ENCODE peak calls at places on chromosomes 7 and 10, in six cellular contexts. V is mammary epithelial cell, U is cardiac muscle cell, T is H9, S is prostate gland, K is astrocyte. O is an unnamed sample.
A peak's percentile ranks its signal among the peaks of the same experiment; 100 is the strongest.

GRCh38 chr10:47369251-47369894 is 14.7 kb downstream of the ZNF488 start:
- DNase-seq in T (peak; percentile 10), V (no peak), S (no peak), K (no peak), U (no peak), O (no peak)

GRCh38 chr10:68826764-68827591 is at the start of gene STOX1:
- DNase-seq in U (peak; percentile 74), T (peak; percentile 78), V (peak; percentile 69), K (peak; percentile 46), S (peak; percentile 42), O (peak; percentile 75)

GRCh38 chr7:22853674-22854157 is 31.1 kb upstream of the TOMM7 start:
- DNase-seq in U (peak; percentile 51), V (no peak), S (peak; percentile 12), T (peak; percentile 62), K (no peak), O (no peak)

GRCh38 chr7:2904202-2904601 is 60.1 kb upstream of the GNA12 start:
- DNase-seq in S (no peak), V (no peak), U (no peak), K (no peak), T (no peak), O (no peak)

GRCh38 chr7:90717286-90718060 is 121.4 kb downstream of the CDK14 start:
- DNase-seq in T (no peak), S (peak; percentile 50), K (peak; percentile 60), V (no peak), U (peak; percentile 70), O (no peak)

GRCh38 chr10:85548038-85548437 is 818.6 kb downstream of the GRID1 start:
- DNase-seq in V (peak; percentile 76), U (peak; percentile 4), T (no peak), S (peak; percentile 32), K (peak; percentile 21), O (peak; percentile 84)

GRCh38 chr10:114634607-114634974 is 23.5 kb downstream of the ABLIM1 start:
- DNase-seq in U (peak; percentile 94), T (no peak), V (peak; percentile 78), K (peak; percentile 95), S (peak; percentile 24), O (peak; percentile 90)

GRCh38 chr10:70742537-70743429 is 42.4 kb downstream of the TBATA start:
- DNase-seq in V (no peak), S (no peak), U (peak; percentile 88), K (peak; percentile 83), T (no peak), O (no peak)

GRCh38 chr7:151251328-151251925 is 2.9 kb upstream of the SMARCD3 start:
- DNase-seq in K (peak; percentile 65), U (peak; percentile 80), S (no peak), V (peak; percentile 33), T (no peak), O (peak; percentile 44)

GRCh38 chr7:88147949-88148348 is 71.9 kb downstream of the SRI start:
- DNase-seq in K (no peak), V (no peak), S (no peak), U (no peak), T (no peak), O (no peak)

GRCh38 chr7:15628876-15629275 is 57.6 kb downstream of the MEOX2 start:
- DNase-seq in T (no peak), U (no peak), S (no peak), K (peak; percentile 8), V (no peak), O (no peak)

GRCh38 chr10:122112625-122113160 is 123.7 kb downstream of the TACC2 start:
- DNase-seq in T (peak; percentile 81), S (peak; percentile 87), V (peak; percentile 92), U (peak; percentile 97), K (peak; percentile 92), O (peak; percentile 93)

GRCh38 chr7:87810130-87810529 is 66.0 kb downstream of the SLC25A40 start:
- DNase-seq in T (no peak), K (no peak), V (no peak), U (no peak), S (no peak), O (no peak)

GRCh38 chr10:15879058-15879457 is 18.8 kb upstream of the MINDY3 start:
- DNase-seq in T (no peak), S (no peak), U (peak; percentile 48), K (no peak), V (no peak), O (peak; percentile 48)

GRCh38 chr7:102843850-102844249 is 69.0 kb upstream of the LRRC17 start:
- DNase-seq in T (no peak), U (no peak), V (no peak), K (no peak), S (no peak), O (no peak)

GRCh38 chr7:158028290-158028941 is 559.2 kb downstream of the PTPRN2 start:
- DNase-seq in V (no peak), T (peak; percentile 29), K (no peak), S (peak; percentile 40), U (no peak), O (no peak)

GRCh38 chr7:19106308-19107141 is 10.9 kb downstream of the TWIST1 start:
- DNase-seq in K (no peak), U (peak; percentile 36), V (no peak), T (peak; percentile 64), S (no peak), O (no peak)

GRCh38 chr10:43043773-43044394 is 33.0 kb upstream of the RET start:
- DNase-seq in T (peak; percentile 28), V (no peak), K (no peak), S (no peak), U (no peak), O (no peak)

GRCh38 chr7:6675807-6676405 is 30.8 kb downstream of the ZNF12 start:
- DNase-seq in K (no peak), V (no peak), U (no peak), T (no peak), S (no peak), O (no peak)

GRCh38 chr10:132955479-132955878 is 13.1 kb upstream of the CFAP46 start:
- DNase-seq in V (no peak), U (no peak), K (no peak), T (peak; percentile 10), S (no peak), O (no peak)

GRCh38 chr7:135383525-135383924 is 126.4 kb downstream of the CNOT4 start:
- DNase-seq in V (no peak), U (no peak), T (no peak), S (no peak), K (no peak), O (no peak)

DNA sequence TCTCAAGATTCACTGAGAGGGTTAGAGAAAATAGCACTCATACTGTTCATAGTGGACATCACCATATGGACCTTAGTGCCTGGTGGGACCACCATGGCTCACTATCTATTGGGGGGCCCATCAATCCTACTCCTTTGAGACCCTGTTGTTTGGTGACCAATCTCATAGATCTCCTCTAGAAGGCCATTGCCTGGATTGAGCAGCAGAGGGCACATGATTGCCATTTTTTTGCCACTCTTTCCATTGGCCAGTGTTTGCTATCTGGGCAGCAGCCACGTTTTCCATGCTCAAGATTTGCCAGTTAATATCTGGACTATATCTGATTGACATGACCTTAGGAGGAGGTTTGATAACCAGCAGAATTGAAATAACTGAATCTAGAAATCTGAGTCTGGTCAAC is 244.5 kb downstream of the ITGB1 start:
- DNase-seq in V (no peak), T (no peak), K (no peak), U (no peak), S (no peak), O (no peak)
- TF ChIP-seq CTCF in V (peak; percentile 26), T (peak; percentile 33), K (no peak), U (no peak), S (no peak), O (no peak)

GRCh38 chr7:99399597-99399996 is 8.8 kb downstream of the PDAP1 start:
- DNase-seq in S (no peak), V (no peak), U (no peak), K (no peak), T (no peak), O (no peak)

GRCh38 chr7:99398891-99399445 is 9.4 kb downstream of the PDAP1 start:
- DNase-seq in T (no peak), V (no peak), K (no peak), S (no peak), U (no peak), O (no peak)

GRCh38 chr7:99395616-99396327 is 12.6 kb downstream of the PDAP1 start:
- DNase-seq in V (no peak), U (no peak), K (no peak), T (no peak), S (no peak), O (no peak)

GRCh38 chr7:99397632-99397983 is 10.8 kb downstream of the PDAP1 start:
- DNase-seq in U (no peak), V (no peak), T (no peak), K (no peak), S (no peak), O (no peak)

DNA sequence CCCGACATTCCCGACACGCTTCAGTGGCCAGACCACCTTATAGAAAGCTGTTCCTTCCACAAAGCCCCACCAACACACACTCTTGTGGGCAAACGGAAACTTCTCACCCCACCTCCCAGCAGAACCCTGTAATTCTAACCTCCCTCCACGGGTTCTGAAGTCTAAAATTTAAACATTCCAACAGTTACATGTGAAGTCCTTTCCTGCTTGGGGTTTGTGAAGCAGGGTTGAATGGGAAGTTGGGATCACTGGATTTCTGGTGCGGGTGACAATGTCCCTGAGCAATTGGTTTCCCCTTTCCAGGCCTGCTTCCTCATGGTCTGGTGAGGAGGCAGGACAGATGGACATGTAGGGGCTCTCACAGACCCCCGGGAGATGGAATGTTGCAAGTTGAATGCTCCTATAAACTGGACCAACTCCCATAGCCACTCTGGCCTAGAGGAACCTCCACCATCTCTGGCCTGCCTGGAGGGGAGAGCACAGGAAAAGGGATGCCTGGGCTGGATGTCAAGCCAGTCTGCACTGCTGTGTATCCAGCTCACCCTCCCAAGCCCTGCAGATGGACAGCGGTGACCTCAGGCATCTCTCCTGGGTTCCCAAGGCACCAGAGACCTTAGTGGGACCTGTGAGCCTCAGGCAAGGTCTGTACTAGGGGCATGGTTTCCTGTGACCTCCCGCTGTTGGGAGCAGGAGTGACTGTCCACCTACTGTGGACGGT is 11.3 kb downstream of the PDAP1 start:
- DNase-seq in U (no peak), S (no peak), V (no peak), T (no peak), K (no peak), O (no peak)
- H3K27ac ChIP-seq in U (no peak overlapping the region), S (no peak overlapping the region), V (no peak overlapping the region), T (no peak overlapping the region), K (no peak overlapping the region), O (peak overlapping the region; percentile 64)

GRCh38 chr10:128268015-128268722 is 141.9 kb upstream of the MKI67 start:
- DNase-seq in S (peak; percentile 19), V (no peak), T (peak; percentile 89), K (no peak), U (peak; percentile 58), O (peak; percentile 20)
- TF ChIP-seq CTCF in S (peak; percentile 23), V (peak; percentile 2), T (peak; percentile 92), K (peak; percentile 30), U (peak; percentile 65), O (peak; percentile 33)

DNA sequence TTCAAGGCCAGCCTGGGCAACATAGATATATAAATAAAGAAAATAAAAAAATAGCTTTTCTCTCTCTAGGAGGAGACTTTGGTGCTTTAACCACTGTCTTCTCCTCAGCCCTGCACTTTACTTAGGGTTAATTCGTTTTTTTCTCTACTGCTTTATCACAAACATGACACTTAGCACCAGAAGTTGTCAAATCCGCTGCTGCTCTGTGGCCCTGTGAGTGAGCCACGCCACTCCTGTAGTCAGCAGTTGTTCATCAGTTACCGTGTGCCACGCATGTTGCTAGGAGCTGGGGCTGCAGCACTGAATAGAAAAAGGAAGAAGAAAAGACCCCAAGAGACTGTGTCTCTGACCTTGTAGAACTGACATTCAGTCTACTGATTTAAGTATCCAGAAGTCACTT is 232.6 kb downstream of the CELF2 start:
- DNase-seq in S (no peak), V (no peak), U (no peak), K (no peak), T (no peak), O (no peak)
- H3K27ac ChIP-seq in S (no peak overlapping the region), V (no peak overlapping the region), U (no peak overlapping the region), K (no peak overlapping the region), T (no peak overlapping the region), O (no peak overlapping the region)